ENCODE peak calls at places on chromosomes 7 and 10, in ten cellular contexts. A, B, G, I, T, Z, N, K, W and F are unnamed samples. For H3K9me3, the result is how much of the 10 kb centered on the place peaks cover.

GRCh38 chr7:30276203-30276900 is 8.0 kb upstream of the ZNRF2 start:
- DNase-seq in G (no peak), I (no peak), N (no peak), B (no peak), K (no peak), A (peak), T (peak), W (peak), Z (peak), F (peak)

GRCh38 chr7:123622660-123623386 is 21.2 kb downstream of the ASB15 start:
- DNase-seq in T (no peak), A (no peak), Z (no peak), G (no peak), K (no peak), I (no peak), B (no peak), N (peak), W (no peak), F (no peak)

GRCh38 chr7:2002561-2003450 is 229.9 kb downstream of the MAD1L1 start:
- DNase-seq in W (no peak), I (no peak), A (no peak), K (no peak), B (peak), G (no peak), Z (no peak), N (peak), T (peak), F (peak)

GRCh38 chr10:5014936-5015335 is 11.3 kb upstream of the AKR1C2 start:
- DNase-seq in A (no peak), Z (no peak), K (no peak), G (no peak), B (no peak), T (no peak), I (no peak), W (no peak), N (no peak), F (no peak)

GRCh38 chr7:100694196-100694745 is at the start of gene GIGYF1:
- DNase-seq in A (peak), K (no peak), G (peak), B (peak), Z (peak), I (peak), W (peak), N (peak), T (peak), F (peak)

GRCh38 chr10:92124524-92125168 is 166.2 kb downstream of the CPEB3 start:
- DNase-seq in A (peak), B (no peak), K (peak), T (no peak), W (no peak), I (peak), G (peak), Z (peak), N (peak), F (no peak)

GRCh38 chr7:2276107-2276506 is 34.1 kb downstream of the NUDT1 start:
- DNase-seq in W (peak), N (no peak), G (no peak), Z (no peak), K (no peak), I (no peak), T (no peak), B (no peak), A (no peak), F (no peak)

GRCh38 chr7:18109762-18110161 is 82.1 kb upstream of the PRPS1L1 start:
- DNase-seq in K (no peak), Z (no peak), T (no peak), I (no peak), B (no peak), N (no peak), G (no peak), W (no peak), A (peak), F (no peak)

GRCh38 chr10:72753760-72754231 is 61.9 kb downstream of the MCU start:
- DNase-seq in W (no peak), B (no peak), Z (no peak), A (no peak), I (no peak), K (no peak), N (no peak), T (peak), G (no peak), F (no peak)

DNA sequence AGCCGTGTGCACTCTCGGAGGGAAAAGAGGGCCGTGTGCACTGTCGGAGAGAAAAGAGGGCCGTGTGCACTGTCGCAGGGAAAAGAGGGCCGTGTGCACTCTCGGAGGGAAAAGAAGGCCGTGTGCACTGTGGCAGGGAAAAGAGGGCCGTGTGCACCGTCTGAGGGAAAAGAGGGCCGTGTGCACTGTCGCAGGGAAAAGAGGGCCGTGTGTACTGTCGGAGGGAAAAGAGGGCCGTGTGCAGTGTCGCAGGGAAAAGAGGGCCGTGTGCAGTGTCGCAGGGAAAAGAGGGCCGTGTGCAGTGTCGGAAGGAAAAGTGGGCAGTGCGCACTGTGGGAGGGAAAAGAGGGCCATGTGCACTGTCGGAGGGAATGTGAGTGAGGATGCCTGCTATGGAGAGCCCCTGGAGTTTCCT is 188.7 kb downstream of the DNAJB6 start:
- DNase-seq in N (no peak), I (no peak), G (no peak), T (peak), A (no peak), W (no peak), B (no peak), Z (no peak), K (no peak), F (no peak)
- H3K9me3 ChIP-seq in N (under half), I (under half), G (under half), T (under half), A (under half), W (under half), B (under half), Z (under half), K (half or more), F (under half)

GRCh38 chr7:50531928-50532327 is 33.3 kb downstream of the DDC start:
- DNase-seq in N (no peak), W (peak), B (no peak), I (no peak), A (peak), T (peak), K (no peak), G (no peak), Z (no peak), F (no peak)
- H3K27ac ChIP-seq in N (no peak), W (no peak), B (no peak), I (no peak), A (peak), T (peak), K (no peak), G (no peak), Z (no peak), F (no peak)

GRCh38 chr10:43616697-43617370 is 10.6 kb downstream of the ZNF485 start:
- DNase-seq in W (no peak), K (no peak), B (no peak), Z (no peak), G (no peak), I (no peak), A (no peak), T (no peak), N (no peak), F (no peak)
- H3K9me3 ChIP-seq in W (under half), K (under half), B (under half), Z (under half), G (under half), I (under half), A (under half), T (under half), N (under half), F (under half)

DNA sequence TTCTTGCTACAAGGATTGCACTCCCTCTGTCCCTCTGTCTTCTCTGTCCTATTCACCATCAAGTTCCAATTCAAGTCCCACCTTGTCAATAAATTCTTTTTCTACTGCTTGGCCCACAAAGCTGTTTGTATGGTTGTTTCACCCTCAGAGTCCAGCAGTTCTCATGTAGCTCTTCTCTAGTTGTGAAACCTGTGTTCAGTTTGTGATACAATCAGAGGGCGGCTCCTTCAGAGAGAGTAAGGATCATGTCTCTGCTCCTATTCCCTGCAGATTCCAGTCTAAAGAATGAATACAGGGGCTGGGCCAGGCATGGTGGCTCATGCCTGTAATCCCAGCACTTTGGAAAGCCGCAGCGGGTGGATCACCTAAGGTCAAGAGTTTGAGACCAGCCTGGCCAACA is 126.6 kb upstream of the BET1 start:
- DNase-seq in Z (no peak), T (no peak), N (no peak), K (no peak), A (no peak), G (no peak), B (no peak), I (no peak), W (no peak), F (no peak)
- H3K27ac ChIP-seq in Z (no peak), T (no peak), N (no peak), K (no peak), A (no peak), G (no peak), B (no peak), I (no peak), W (no peak), F (no peak)